ENCODE peak calls at places on chromosome 18, in six cellular contexts. A, H, K, N, S and O are unnamed samples.
A peak's percentile ranks its signal among the peaks of the same experiment; 100 is the strongest.

GRCh38 chr18:35042389-35043066 is 1.3 kb downstream of the MAPRE2 start:
- DNase-seq in K (no peak), S (no peak), H (no peak), N (no peak), A (no peak), O (no peak)

GRCh38 chr18:14781671-14782070 is 33.7 kb downstream of the ANKRD30B start:
- DNase-seq in N (no peak), H (no peak), S (peak; percentile 0), A (no peak), K (no peak), O (no peak)

GRCh38 chr18:33210575-33211189 is 229.8 kb downstream of the CCDC178 start:
- DNase-seq in H (peak; percentile 57), K (no peak), N (peak; percentile 58), A (no peak), S (no peak), O (no peak)

GRCh38 chr18:28002841-28003240 is 174.1 kb downstream of the CDH2 start:
- DNase-seq in H (no peak), A (no peak), N (no peak), S (no peak), K (no peak), O (no peak)

GRCh38 chr18:26228562-26229260 is 2.5 kb downstream of the TAF4B start:
- DNase-seq in N (no peak), A (no peak), S (no peak), K (no peak), H (no peak), O (no peak)

GRCh38 chr18:13562494-13563029 is 163.8 kb downstream of the FAM210A start:
- DNase-seq in S (no peak), K (no peak), H (no peak), N (peak; percentile 66), A (no peak), O (no peak)

GRCh38 chr18:23716966-23717365 is 27.7 kb downstream of the LAMA3 start:
- DNase-seq in H (no peak), A (no peak), S (no peak), K (no peak), N (no peak), O (no peak)

GRCh38 chr18:28905509-28905908 is 728.6 kb upstream of the CDH2 start:
- DNase-seq in S (no peak), H (no peak), N (no peak), K (no peak), A (no peak), O (no peak)

GRCh38 chr18:69002233-69002632 is 204.4 kb downstream of the CCDC102B start:
- DNase-seq in A (no peak), S (no peak), K (no peak), N (no peak), H (no peak), O (peak; percentile 52)

GRCh38 chr18:36212301-36212977 is 25.1 kb downstream of the MOCOS start:
- DNase-seq in N (no peak), H (no peak), K (peak; percentile 75), A (no peak), S (no peak), O (no peak)

GRCh38 chr18:11154983-11155759 is 5.8 kb upstream of the PIEZO2 start:
- DNase-seq in N (no peak), A (no peak), K (no peak), H (no peak), S (no peak), O (no peak)

GRCh38 chr18:79747156-79747845 is 50.4 kb upstream of the KCNG2 start:
- DNase-seq in H (no peak), N (no peak), K (no peak), A (no peak), S (no peak), O (no peak)

GRCh38 chr18:35041752-35042379 is 653 bp downstream of the MAPRE2 start:
- DNase-seq in S (no peak), N (peak; percentile 20), A (no peak), H (no peak), K (no peak), O (peak; percentile 34)

GRCh38 chr18:24071029-24071428 is 56.5 kb downstream of the TTC39C start:
- DNase-seq in A (no peak), N (no peak), H (no peak), S (no peak), K (no peak), O (no peak)

GRCh38 chr18:23257153-23257552 is 121.9 kb downstream of the CABLES1 start:
- DNase-seq in A (no peak), N (no peak), K (no peak), S (no peak), H (no peak), O (no peak)

GRCh38 chr18:49139726-49140125 is 189.0 kb upstream of the SMAD7 start:
- DNase-seq in A (no peak), H (no peak), K (no peak), S (no peak), N (no peak), O (no peak)

GRCh38 chr18:35441857-35442595 is 55.7 kb downstream of the INO80C start:
- DNase-seq in K (no peak), H (no peak), S (no peak), A (no peak), N (no peak), O (no peak)

GRCh38 chr18:8422391-8422790 is 186.8 kb upstream of the RAB12 start:
- DNase-seq in H (no peak), A (no peak), N (no peak), S (no peak), K (no peak), O (no peak)

GRCh38 chr18:67525328-67526110 is 9.0 kb upstream of the DSEL start:
- DNase-seq in A (peak; percentile 26), H (peak; percentile 82), N (peak; percentile 17), K (peak; percentile 59), S (peak; percentile 39), O (peak; percentile 66)

GRCh38 chr18:12750076-12750707 is 47.4 kb downstream of the PSMG2 start:
- DNase-seq in K (no peak), A (no peak), N (no peak), S (no peak), H (no peak), O (peak; percentile 80)

GRCh38 chr18:24632158-24632988 is 171.9 kb downstream of the HRH4 start:
- DNase-seq in A (no peak), K (no peak), S (no peak), H (no peak), N (no peak), O (peak; percentile 25)

GRCh38 chr18:52948878-52949444 is 609.0 kb downstream of the DCC start:
- DNase-seq in S (no peak), K (no peak), A (no peak), N (peak; percentile 56), H (peak; percentile 27), O (no peak)

GRCh38 chr18:69109686-69110085 is 291.0 kb upstream of the DOK6 start:
- DNase-seq in H (no peak), N (no peak), A (no peak), K (no peak), S (no peak), O (no peak)

GRCh38 chr18:79466591-79466990 is 70.9 kb downstream of the NFATC1 start:
- DNase-seq in A (no peak), H (no peak), K (no peak), S (no peak), N (no peak), O (no peak)

GRCh38 chr18:62073882-62074281 is 113.0 kb downstream of the PIGN start:
- DNase-seq in K (no peak), N (no peak), A (no peak), H (peak; percentile 18), S (no peak), O (no peak)

DNA sequence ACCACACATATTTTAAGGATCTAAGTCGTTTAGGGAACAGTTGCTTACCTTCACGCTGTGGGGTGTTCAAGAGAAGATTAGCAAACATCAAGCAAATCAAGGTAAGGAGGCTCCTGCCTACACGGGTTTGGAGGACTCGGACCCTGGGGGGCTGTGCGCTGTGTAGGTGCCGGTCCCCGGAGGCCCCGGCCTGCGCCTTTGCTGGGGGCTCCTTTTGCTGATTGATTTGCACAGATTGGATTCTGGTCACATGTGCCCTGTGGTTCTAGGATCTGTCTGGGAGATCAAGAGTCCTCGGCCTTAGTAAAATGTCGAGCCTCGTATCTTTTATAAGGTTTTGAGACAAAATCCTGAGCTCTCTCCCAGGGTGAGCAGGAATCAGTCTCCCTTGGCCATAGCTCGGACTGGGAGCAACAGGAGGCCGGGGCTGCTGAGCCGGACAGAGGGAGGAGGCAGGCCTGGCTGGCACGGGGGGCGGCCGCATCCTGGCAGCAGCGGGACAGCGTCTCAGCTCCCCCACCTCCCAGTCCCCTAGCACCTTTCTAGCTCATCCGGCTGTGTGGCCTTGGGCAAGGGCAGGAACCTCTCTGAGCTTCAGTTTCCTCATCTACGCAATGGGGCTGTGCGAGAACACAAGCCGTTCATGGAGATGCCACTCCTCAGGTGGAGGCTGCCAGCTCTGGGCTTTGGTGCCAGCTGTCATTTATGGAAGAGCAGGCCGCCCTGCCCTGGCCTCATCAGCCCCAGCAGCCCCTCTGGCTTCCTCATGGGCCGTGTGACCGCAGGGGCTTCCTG is 147.2 kb downstream of the MBP start:
- DNase-seq in H (no peak), N (no peak), K (no peak), S (no peak), A (no peak), O (no peak)
- H3K9me3 ChIP-seq in H (no peaks in the 10 kb centered on the region), N (no peaks in the 10 kb centered on the region), K (no peaks in the 10 kb centered on the region), S (no peaks in the 10 kb centered on the region), A (no peaks in the 10 kb centered on the region), O (no peaks in the 10 kb centered on the region)

GRCh38 chr18:47909484-47909883 is 21.0 kb downstream of the SMAD2 start:
- DNase-seq in S (no peak), N (no peak), H (no peak), A (no peak), K (no peak), O (no peak)
- H3K4me1 ChIP-seq in S (no peaks in the 10 kb centered on the region), N (peaks cover 22% of the 10 kb centered on the region), H (peaks cover 24% of the 10 kb centered on the region), A (peaks cover 33% of the 10 kb centered on the region), K (peaks cover 6% of the 10 kb centered on the region), O (no peaks in the 10 kb centered on the region)

DNA sequence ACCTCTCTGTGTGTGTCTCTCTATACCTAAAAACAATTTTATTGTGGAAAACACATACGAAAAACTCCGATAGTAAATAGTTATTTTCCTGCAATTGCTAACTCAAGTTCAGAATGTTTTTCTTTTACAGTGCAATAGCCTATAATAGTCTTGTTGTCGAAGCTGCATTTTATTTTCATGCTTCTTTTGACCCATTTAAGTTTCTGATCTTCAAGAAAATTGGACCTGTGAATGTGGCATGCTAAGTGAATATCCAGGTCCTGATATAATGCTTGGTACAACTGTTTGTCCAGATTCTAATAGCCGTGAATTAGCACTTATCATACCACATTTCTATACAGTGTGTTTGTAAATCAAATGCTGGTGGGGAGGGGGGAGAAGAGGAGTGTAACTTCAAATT is 3.1 kb upstream of the ONECUT2 start:
- DNase-seq in N (no peak), A (no peak), H (no peak), S (no peak), K (no peak), O (no peak)
- H3K9me3 ChIP-seq in N (no peaks in the 10 kb centered on the region), A (no peaks in the 10 kb centered on the region), H (no peaks in the 10 kb centered on the region), S (peaks cover 3% of the 10 kb centered on the region), K (no peaks in the 10 kb centered on the region), O (no peaks in the 10 kb centered on the region)

DNA sequence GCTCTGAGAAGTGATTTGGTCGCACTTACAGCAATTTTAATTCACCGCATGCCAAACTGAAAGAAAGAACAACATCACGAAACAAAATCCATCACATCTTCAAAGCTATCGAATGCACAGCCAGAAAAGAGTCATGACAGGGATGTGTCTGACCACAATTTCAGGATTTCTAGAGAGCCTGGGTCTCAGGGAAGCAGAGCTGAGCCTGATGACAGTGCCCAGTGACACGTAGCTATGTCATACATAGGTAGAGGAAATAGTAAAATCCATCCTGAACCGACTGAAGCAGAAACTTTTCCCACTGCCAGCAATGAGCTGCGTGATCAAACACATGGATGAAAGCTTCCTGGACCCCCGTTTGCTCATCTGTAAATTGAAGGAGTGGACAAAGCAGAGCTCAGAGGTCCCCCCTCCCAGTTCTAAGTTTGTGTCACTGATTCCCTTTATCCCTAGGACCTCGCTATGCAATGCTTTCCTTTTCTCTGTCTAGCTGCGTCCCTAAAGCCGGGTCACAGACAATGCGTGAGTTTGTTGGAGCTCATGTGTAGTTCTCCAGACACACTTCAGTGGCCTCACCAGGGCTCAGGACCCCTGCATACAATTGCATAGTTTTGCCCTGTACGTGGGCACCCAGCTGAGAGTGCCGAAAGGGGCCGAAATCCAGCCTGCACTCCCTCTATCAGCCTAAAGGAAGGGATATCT is 37.6 kb downstream of the CCBE1 start:
- DNase-seq in A (no peak), K (no peak), N (no peak), H (no peak), S (no peak), O (no peak)
- H3K4me1 ChIP-seq in A (no peaks in the 10 kb centered on the region), K (peaks cover 19% of the 10 kb centered on the region), N (no peaks in the 10 kb centered on the region), H (peaks cover 12% of the 10 kb centered on the region), S (no peaks in the 10 kb centered on the region), O (no peaks in the 10 kb centered on the region)